ENCODE peak calls at places on chromosomes 7 and 10, in six cellular contexts. P is Panc1, Q is HepG2, X is GM12878, W is HCT116, U is K562. I is an unnamed sample.
A peak's percentile ranks its signal among the peaks of the same experiment; 100 is the strongest.

GRCh38 chr10:69458426-69459100 is 7.3 kb downstream of the TSPAN15 start:
- ATAC-seq in P (peak; percentile 49), Q (no peak), X (peak; percentile 66), W (peak; percentile 94), U (no peak), I (no peak)

GRCh38 chr10:21740989-21741388 is 207.0 kb downstream of the MLLT10 start:
- ATAC-seq in P (no peak), Q (no peak), X (no peak), W (no peak), U (no peak), I (no peak)

GRCh38 chr7:17523813-17524741 is 225.6 kb downstream of the AHR start:
- ATAC-seq in P (peak; percentile 84), Q (peak; percentile 97), X (no peak), W (no peak), U (no peak), I (peak; percentile 77)

GRCh38 chr10:3605882-3606281 is 179.1 kb downstream of the KLF6 start:
- ATAC-seq in P (no peak), Q (no peak), X (no peak), W (no peak), U (no peak), I (no peak)

GRCh38 chr10:77392851-77393250 is 244.8 kb downstream of the KCNMA1 start:
- ATAC-seq in P (peak; percentile 92), Q (no peak), X (no peak), W (peak; percentile 70), U (no peak), I (no peak)

GRCh38 chr10:95820363-95820762 is 64.4 kb downstream of the ENTPD1 start:
- ATAC-seq in P (no peak), Q (no peak), X (peak; percentile 76), W (no peak), U (no peak), I (no peak)

GRCh38 chr7:144384555-144385245 is 18.8 kb downstream of the NOBOX start:
- ATAC-seq in P (peak; percentile 85), Q (peak; percentile 67), X (peak; percentile 33), W (peak; percentile 82), U (peak; percentile 51), I (no peak)

GRCh38 chr10:28217848-28218247 is 85.0 kb downstream of the MPP7 start:
- ATAC-seq in P (no peak), Q (no peak), X (no peak), W (peak; percentile 78), U (no peak), I (no peak)

GRCh38 chr10:113988535-113988934 is 55.1 kb upstream of the ADRB1 start:
- ATAC-seq in P (no peak), Q (no peak), X (no peak), W (no peak), U (no peak), I (no peak)

GRCh38 chr10:128314691-128315090 is 188.5 kb upstream of the MKI67 start:
- ATAC-seq in P (no peak), Q (no peak), X (no peak), W (no peak), U (no peak), I (no peak)

GRCh38 chr7:75814407-75814947 is 871 bp upstream of the CCL24 start:
- ATAC-seq in P (peak; percentile 23), Q (no peak), X (no peak), W (no peak), U (no peak), I (no peak)

GRCh38 chr7:101953248-101953819 is 135.9 kb downstream of the CUX1 start:
- ATAC-seq in P (no peak), Q (no peak), X (peak; percentile 82), W (peak; percentile 46), U (no peak), I (peak; percentile 92)

GRCh38 chr7:50814166-50814565 is 31.5 kb upstream of the GRB10 start:
- ATAC-seq in P (no peak), Q (no peak), X (no peak), W (no peak), U (no peak), I (no peak)

GRCh38 chr7:51034531-51035264 is 252.0 kb upstream of the GRB10 start:
- ATAC-seq in P (peak; percentile 46), Q (no peak), X (no peak), W (no peak), U (no peak), I (no peak)

GRCh38 chr10:86598151-86598550 is 56.2 kb upstream of the OPN4 start:
- ATAC-seq in P (no peak), Q (no peak), X (no peak), W (no peak), U (no peak), I (no peak)

GRCh38 chr7:17339952-17340351 is 41.5 kb downstream of the AHR start:
- ATAC-seq in P (no peak), Q (no peak), X (no peak), W (no peak), U (no peak), I (no peak)

GRCh38 chr7:1044189-1045037 is at the start of gene GPR146:
- ATAC-seq in P (peak; percentile 98), Q (peak; percentile 86), X (peak; percentile 98), W (peak; percentile 98), U (peak; percentile 96), I (peak; percentile 97)

GRCh38 chr7:158239290-158239981 is 348.2 kb downstream of the PTPRN2 start:
- ATAC-seq in P (peak; percentile 48), Q (no peak), X (no peak), W (no peak), U (peak; percentile 68), I (no peak)

GRCh38 chr10:103679096-103679790 is 176.1 kb downstream of the SH3PXD2A start:
- ATAC-seq in P (peak; percentile 22), Q (no peak), X (peak; percentile 81), W (no peak), U (peak; percentile 66), I (no peak)

GRCh38 chr7:30795161-30795943 is 24.1 kb downstream of the MINDY4 start:
- ATAC-seq in P (no peak), Q (peak; percentile 36), X (no peak), W (peak; percentile 76), U (no peak), I (no peak)

GRCh38 chr10:62681211-62681940 is 123.1 kb upstream of the ADO start:
- ATAC-seq in P (no peak), Q (peak; percentile 100), X (peak; percentile 98), W (peak; percentile 47), U (peak; percentile 78), I (no peak)

GRCh38 chr10:108653466-108653865 is 1269.8 kb downstream of the XPNPEP1 start:
- ATAC-seq in P (no peak), Q (no peak), X (no peak), W (no peak), U (no peak), I (no peak)
- TF ChIP-seq POLR2AphosphoS5 in P (no peak), Q (no peak), X (no peak), W (no peak), U (no peak), I (no peak)

DNA sequence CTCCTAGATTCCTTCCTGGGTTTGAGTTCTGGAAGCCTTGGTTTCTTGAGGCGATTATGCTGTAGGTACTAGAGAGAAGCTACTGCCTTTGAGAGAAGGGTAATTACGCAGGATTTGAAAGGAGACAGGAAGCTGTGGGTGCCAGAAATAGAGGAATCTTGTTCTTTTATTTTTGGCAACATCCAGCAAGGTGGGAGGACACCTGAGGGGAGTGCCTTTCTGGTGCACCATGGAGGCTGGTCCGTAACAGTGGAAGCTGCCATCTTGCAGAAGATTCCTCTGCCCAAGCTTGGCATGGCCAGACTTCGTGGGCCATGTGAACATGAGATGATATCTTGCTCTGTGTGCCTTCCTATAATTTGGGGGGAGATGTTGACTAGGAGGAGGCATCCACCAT is 98.0 kb downstream of the PFKFB3 start:
- ATAC-seq in P (no peak), Q (no peak), X (no peak), W (no peak), U (no peak), I (no peak)
- H3K4me3 ChIP-seq in P (no peak overlapping the region), Q (no peak overlapping the region), X (peak overlapping the region; percentile 34), W (no peak overlapping the region), U (no peak overlapping the region), I (no peak overlapping the region)

GRCh38 chr7:154844955-154845354 is 158.0 kb downstream of the PAXIP1 start:
- ATAC-seq in P (no peak), Q (peak; percentile 81), X (no peak), W (no peak), U (no peak), I (no peak)

GRCh38 chr7:154842608-154843007 is 160.3 kb downstream of the PAXIP1 start:
- ATAC-seq in P (no peak), Q (no peak), X (no peak), W (no peak), U (no peak), I (no peak)

GRCh38 chr7:154841731-154842331 is 161.1 kb downstream of the PAXIP1 start:
- ATAC-seq in P (no peak), Q (no peak), X (no peak), W (no peak), U (no peak), I (no peak)

GRCh38 chr7:154843670-154844237 is 159.2 kb downstream of the PAXIP1 start:
- ATAC-seq in P (no peak), Q (peak; percentile 65), X (peak; percentile 49), W (no peak), U (no peak), I (no peak)

DNA sequence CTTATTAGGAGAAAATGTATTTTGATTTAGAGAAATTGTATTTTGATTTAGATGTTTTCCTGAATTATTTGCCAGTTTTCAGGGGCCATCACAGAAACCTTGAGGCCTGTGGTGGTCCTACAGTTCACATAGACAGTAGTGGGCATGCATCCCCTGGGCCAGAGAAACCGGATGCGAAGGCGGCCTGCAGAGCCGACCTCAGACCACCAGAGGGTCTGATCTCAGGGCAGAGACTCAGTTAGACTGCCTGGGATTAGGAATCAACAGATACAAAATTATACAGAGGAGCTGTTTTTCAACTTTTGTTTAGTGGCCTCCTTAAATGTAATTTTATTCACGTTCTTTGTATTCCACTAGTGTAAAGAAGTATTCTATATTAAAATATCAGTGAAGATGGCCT is 158.4 kb downstream of the PAXIP1 start:
- ATAC-seq in P (no peak), Q (peak; percentile 62), X (peak; percentile 38), W (no peak), U (peak; percentile 76), I (no peak)
- TF ChIP-seq CTCF in P (no peak), Q (no peak), X (no peak), W (no peak), U (peak; percentile 30), I (no peak)

GRCh38 chr7:133376514-133376913 is 123.6 kb downstream of the EXOC4 start:
- ATAC-seq in P (no peak), Q (no peak), X (no peak), W (no peak), U (no peak), I (no peak)
- TF ChIP-seq POLR2AphosphoS5 in P (no peak), Q (no peak), X (no peak), W (no peak), U (no peak), I (no peak)